ENCODE peak calls at places on chromosomes 7 and 10, in ten cellular contexts. J, S, D, A, H, Z, X, Y, W and M are unnamed samples.
A peak's percentile ranks its signal among the peaks of the same experiment; 100 is the strongest.

GRCh38 chr7:47557317-47557985 is 24.5 kb downstream of the TNS3 start:
- DNase-seq in J (peak; percentile 90), S (no peak), D (no peak), A (no peak), H (no peak), Z (peak; percentile 64), X (no peak), Y (no peak), W (no peak), M (no peak)

GRCh38 chr10:114402233-114402632 is 2.1 kb downstream of the AFAP1L2 start:
- DNase-seq in J (peak; percentile 14), S (no peak), D (no peak), A (no peak), H (no peak), Z (no peak), X (no peak), Y (no peak), W (no peak), M (no peak)

GRCh38 chr10:75532253-75532924 is 101.0 kb downstream of the LRMDA start:
- DNase-seq in J (peak; percentile 76), S (no peak), D (no peak), A (no peak), H (no peak), Z (peak; percentile 20), X (no peak), Y (no peak), W (no peak), M (no peak)

GRCh38 chr7:132276986-132277716 is 299.1 kb downstream of the PLXNA4 start:
- DNase-seq in J (peak; percentile 17), S (no peak), D (no peak), A (no peak), H (no peak), Z (no peak), X (no peak), Y (no peak), W (no peak), M (no peak)

GRCh38 chr10:131135716-131136115 is 175.8 kb downstream of the TCERG1L start:
- DNase-seq in J (no peak), S (no peak), D (no peak), A (no peak), H (no peak), Z (no peak), X (no peak), Y (peak; percentile 63), W (no peak), M (no peak)

GRCh38 chr10:88032566-88032965 is 169.1 kb downstream of the PTEN start:
- DNase-seq in J (peak; percentile 81), S (no peak), D (no peak), A (no peak), H (no peak), Z (peak; percentile 78), X (no peak), Y (no peak), W (no peak), M (no peak)

GRCh38 chr7:22657479-22657878 is 69.5 kb upstream of the IL6 start:
- DNase-seq in J (no peak), S (no peak), D (no peak), A (peak; percentile 46), H (no peak), Z (no peak), X (no peak), Y (no peak), W (no peak), M (no peak)

GRCh38 chr10:111004016-111004415 is 72.8 kb upstream of the ADRA2A start:
- DNase-seq in J (no peak), S (no peak), D (no peak), A (no peak), H (no peak), Z (no peak), X (no peak), Y (no peak), W (no peak), M (no peak)

GRCh38 chr7:135121868-135122267 is 26.0 kb upstream of the TMEM140 start:
- DNase-seq in J (no peak), S (no peak), D (no peak), A (no peak), H (no peak), Z (no peak), X (no peak), Y (peak; percentile 18), W (no peak), M (no peak)

GRCh38 chr7:32515890-32516550 is 20.7 kb downstream of the AVL9 start:
- DNase-seq in J (peak; percentile 64), S (no peak), D (no peak), A (no peak), H (no peak), Z (peak; percentile 25), X (no peak), Y (no peak), W (no peak), M (no peak)

GRCh38 chr7:15461576-15461975 is 100.2 kb downstream of the AGMO start:
- DNase-seq in J (peak; percentile 72), S (no peak), D (no peak), A (no peak), H (no peak), Z (peak; percentile 83), X (no peak), Y (no peak), W (no peak), M (no peak)

GRCh38 chr10:33229252-33229943 is 105.1 kb downstream of the NRP1 start:
- DNase-seq in J (peak; percentile 81), S (no peak), D (no peak), A (no peak), H (no peak), Z (no peak), X (peak; percentile 21), Y (no peak), W (no peak), M (no peak)

GRCh38 chr10:75987610-75988009 is 556.2 kb downstream of the LRMDA start:
- DNase-seq in J (peak; percentile 44), S (no peak), D (no peak), A (no peak), H (no peak), Z (no peak), X (no peak), Y (no peak), W (no peak), M (no peak)

GRCh38 chr7:87984088-87984487 is 50.0 kb downstream of the ADAM22 start:
- DNase-seq in J (no peak), S (no peak), D (no peak), A (no peak), H (no peak), Z (no peak), X (no peak), Y (no peak), W (no peak), M (no peak)

GRCh38 chr7:42876182-42877068 is 35.4 kb downstream of the C7orf25 start:
- DNase-seq in J (peak; percentile 22), S (no peak), D (no peak), A (peak; percentile 61), H (peak; percentile 67), Z (peak; percentile 72), X (peak; percentile 73), Y (no peak), W (peak; percentile 79), M (peak; percentile 83)

GRCh38 chr7:114889646-114890285 is 32.1 kb upstream of the MDFIC start:
- DNase-seq in J (peak; percentile 99), S (no peak), D (no peak), A (no peak), H (peak; percentile 20), Z (peak; percentile 97), X (no peak), Y (no peak), W (no peak), M (no peak)

DNA sequence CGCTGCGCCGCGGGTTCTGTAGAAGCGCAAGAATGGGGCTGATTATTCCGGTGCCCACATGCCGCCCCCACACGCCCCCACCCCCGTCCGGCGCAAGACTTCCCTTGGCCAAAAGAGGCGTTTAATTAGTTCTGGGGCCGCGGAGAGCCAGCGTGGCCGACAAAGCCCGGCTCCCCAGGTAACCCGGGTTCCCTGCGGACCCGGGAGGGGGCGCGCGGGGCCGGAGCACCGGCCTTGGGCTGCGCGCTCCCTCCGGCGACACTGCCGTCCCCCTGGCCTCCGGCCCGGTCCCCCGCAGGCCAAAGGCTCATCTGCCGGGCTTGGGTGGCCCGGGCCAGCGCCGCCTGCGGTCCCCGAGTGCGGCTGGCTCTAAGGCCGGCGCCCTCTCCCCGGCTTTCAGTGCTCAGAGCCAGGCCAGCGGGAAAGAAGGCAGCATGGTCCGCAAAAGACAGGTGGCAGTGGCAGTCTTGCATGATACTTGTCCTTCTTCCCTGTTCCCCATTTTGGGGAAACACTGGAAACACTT is 18.5 kb upstream of the PTF1A start:
- DNase-seq in J (no peak), S (no peak), D (no peak), A (no peak), H (no peak), Z (no peak), X (no peak), Y (no peak), W (no peak), M (no peak)
- TF ChIP-seq CTCF in J (no peak), S (no peak), D (no peak), A (no peak), H (no peak), Z (no peak), X (no peak), Y (no peak), W (no peak), M (no peak)

DNA sequence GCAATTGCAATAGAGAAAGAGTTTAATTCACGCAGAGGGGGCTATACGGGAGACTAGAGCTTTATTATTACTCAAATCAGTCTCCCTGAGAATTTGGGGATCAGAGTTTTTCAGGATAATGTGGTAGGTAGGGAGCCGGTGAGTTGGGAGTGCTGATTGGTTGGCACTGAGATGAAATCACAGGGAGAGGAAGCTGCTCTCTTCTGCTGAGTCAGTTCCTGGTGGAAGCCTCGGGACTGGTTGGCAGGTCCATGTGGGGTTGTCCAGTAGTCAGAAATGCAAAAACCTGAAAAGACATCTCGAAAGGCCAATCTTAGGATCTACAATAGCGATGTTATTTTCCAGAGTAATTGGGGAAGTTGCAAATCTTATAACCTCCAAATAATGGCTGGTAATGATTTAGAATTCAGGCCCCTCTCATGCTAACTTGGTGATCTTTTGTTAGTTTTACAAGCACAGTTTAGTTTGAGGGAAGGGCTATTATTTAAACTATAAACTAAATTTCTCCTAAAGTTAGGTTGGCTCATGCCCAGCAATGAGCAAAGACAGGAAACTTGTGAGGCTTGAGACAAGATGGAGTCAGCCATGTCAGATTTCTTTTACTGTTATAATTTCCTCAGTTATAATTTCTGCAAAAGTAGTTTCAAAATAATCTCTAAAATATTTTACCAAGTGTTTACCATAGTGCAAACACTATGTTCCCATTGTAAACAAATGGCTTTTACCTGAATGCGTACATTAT is 39.4 kb upstream of the SLC25A13 start:
- DNase-seq in J (no peak), S (no peak), D (no peak), A (no peak), H (no peak), Z (no peak), X (no peak), Y (no peak), W (no peak), M (no peak)
- TF ChIP-seq CTCF in J (no peak), S (no peak), D (no peak), A (no peak), H (no peak), Z (no peak), X (no peak), Y (no peak), W (no peak), M (no peak)

GRCh38 chr7:70040971-70041766 is 442.9 kb downstream of the AUTS2 start:
- DNase-seq in J (no peak), S (no peak), D (no peak), A (peak; percentile 8), H (no peak), Z (peak; percentile 40), X (peak; percentile 43), Y (no peak), W (no peak), M (no peak)
- TF ChIP-seq CTCF in J (peak; percentile 39), S (no peak), D (peak; percentile 52), A (peak; percentile 54), H (no peak), Z (peak; percentile 45), X (peak; percentile 46), Y (peak; percentile 7), W (peak; percentile 19), M (no peak)

GRCh38 chr10:82221750-82222149 is 346.8 kb downstream of the NRG3 start:
- DNase-seq in J (no peak), S (no peak), D (no peak), A (no peak), H (peak; percentile 32), Z (no peak), X (no peak), Y (no peak), W (no peak), M (no peak)
- TF ChIP-seq CTCF in J (no peak), S (no peak), D (peak; percentile 27), A (no peak), H (no peak), Z (no peak), X (no peak), Y (no peak), W (no peak), M (no peak)